ENCODE peak calls at places on chromosomes 5 and 9, in nine cellular contexts. One of them, this sample, is unnamed.

GRCh38 chr5:56064984-56065383 is 70.2 kb upstream of the IL6ST start:
- DNase-seq in endothelial cell: no peak
- DNase-seq in LHCN-M2: peak
- DNase-seq in activated T-helper 1 cell treated with Interleukin-2 at 50 U/mL for 16 hours: no peak
- DNase-seq in posterior cingulate gyrus: no peak
- DNase-seq in substantia nigra: no peak
- DNase-seq in NCI-H1092: no peak
- DNase-seq in stimulated activated naive CD8-positive, alpha-beta T cell treated with anti-CD3 and anti-CD28 coated beads, Interleukin-15, amount 100 ng/mL, for 72 hours: no peak
- DNase-seq in GM04504: no peak
- DNase-seq in this sample: no peak

GRCh38 chr5:96297290-96297689 is 135.8 kb downstream of the PCSK1 start:
- DNase-seq in substantia nigra: peak
- DNase-seq in LHCN-M2: peak
- DNase-seq in posterior cingulate gyrus: peak
- DNase-seq in activated T-helper 1 cell treated with Interleukin-2 at 50 U/mL for 16 hours: no peak
- DNase-seq in endothelial cell: no peak
- DNase-seq in GM04504: peak
- DNase-seq in stimulated activated naive CD8-positive, alpha-beta T cell treated with anti-CD3 and anti-CD28 coated beads, Interleukin-15, amount 100 ng/mL, for 72 hours: no peak
- DNase-seq in NCI-H1092: no peak
- DNase-seq in this sample: peak

GRCh38 chr9:120389867-120390266 is 190.1 kb downstream of the CDK5RAP2 start:
- DNase-seq in posterior cingulate gyrus: no peak
- DNase-seq in endothelial cell: no peak
- DNase-seq in NCI-H1092: no peak
- DNase-seq in GM04504: no peak
- DNase-seq in activated T-helper 1 cell treated with Interleukin-2 at 50 U/mL for 16 hours: no peak
- DNase-seq in LHCN-M2: no peak
- DNase-seq in substantia nigra: no peak
- DNase-seq in stimulated activated naive CD8-positive, alpha-beta T cell treated with anti-CD3 and anti-CD28 coated beads, Interleukin-15, amount 100 ng/mL, for 72 hours: no peak
- DNase-seq in this sample: no peak

GRCh38 chr9:128753627-128754026 is 18.1 kb downstream of the ZER1 start:
- DNase-seq in stimulated activated naive CD8-positive, alpha-beta T cell treated with anti-CD3 and anti-CD28 coated beads, Interleukin-15, amount 100 ng/mL, for 72 hours: no peak
- DNase-seq in LHCN-M2: no peak
- DNase-seq in activated T-helper 1 cell treated with Interleukin-2 at 50 U/mL for 16 hours: no peak
- DNase-seq in GM04504: no peak
- DNase-seq in NCI-H1092: no peak
- DNase-seq in endothelial cell: no peak
- DNase-seq in posterior cingulate gyrus: no peak
- DNase-seq in substantia nigra: no peak
- DNase-seq in this sample: no peak

GRCh38 chr5:33231935-33232334 is 208.8 kb upstream of the TARS1 start:
- DNase-seq in posterior cingulate gyrus: no peak
- DNase-seq in substantia nigra: no peak
- DNase-seq in GM04504: no peak
- DNase-seq in activated T-helper 1 cell treated with Interleukin-2 at 50 U/mL for 16 hours: no peak
- DNase-seq in endothelial cell: no peak
- DNase-seq in stimulated activated naive CD8-positive, alpha-beta T cell treated with anti-CD3 and anti-CD28 coated beads, Interleukin-15, amount 100 ng/mL, for 72 hours: no peak
- DNase-seq in LHCN-M2: peak
- DNase-seq in NCI-H1092: no peak
- DNase-seq in this sample: no peak

GRCh38 chr9:95264954-95265615 is 52.4 kb downstream of the FANCC start:
- DNase-seq in NCI-H1092: no peak
- DNase-seq in activated T-helper 1 cell treated with Interleukin-2 at 50 U/mL for 16 hours: no peak
- DNase-seq in substantia nigra: no peak
- DNase-seq in posterior cingulate gyrus: no peak
- DNase-seq in GM04504: no peak
- DNase-seq in stimulated activated naive CD8-positive, alpha-beta T cell treated with anti-CD3 and anti-CD28 coated beads, Interleukin-15, amount 100 ng/mL, for 72 hours: no peak
- DNase-seq in endothelial cell: no peak
- DNase-seq in LHCN-M2: peak
- DNase-seq in this sample: no peak

GRCh38 chr5:80961376-80962281 is 1.5 kb downstream of the RASGRF2 start:
- DNase-seq in endothelial cell: peak
- DNase-seq in NCI-H1092: no peak
- DNase-seq in posterior cingulate gyrus: no peak
- DNase-seq in activated T-helper 1 cell treated with Interleukin-2 at 50 U/mL for 16 hours: peak
- DNase-seq in substantia nigra: no peak
- DNase-seq in GM04504: no peak
- DNase-seq in stimulated activated naive CD8-positive, alpha-beta T cell treated with anti-CD3 and anti-CD28 coated beads, Interleukin-15, amount 100 ng/mL, for 72 hours: peak
- DNase-seq in LHCN-M2: no peak
- DNase-seq in this sample: peak

GRCh38 chr9:108869092-108869725 is 7.1 kb downstream of the ACTL7A start:
- DNase-seq in GM04504: no peak
- DNase-seq in NCI-H1092: no peak
- DNase-seq in stimulated activated naive CD8-positive, alpha-beta T cell treated with anti-CD3 and anti-CD28 coated beads, Interleukin-15, amount 100 ng/mL, for 72 hours: no peak
- DNase-seq in endothelial cell: no peak
- DNase-seq in LHCN-M2: peak
- DNase-seq in posterior cingulate gyrus: no peak
- DNase-seq in activated T-helper 1 cell treated with Interleukin-2 at 50 U/mL for 16 hours: no peak
- DNase-seq in substantia nigra: no peak
- DNase-seq in this sample: peak

GRCh38 chr9:35960029-35960655 is 2.2 kb upstream of the OR2S2 start:
- DNase-seq in posterior cingulate gyrus: no peak
- DNase-seq in activated T-helper 1 cell treated with Interleukin-2 at 50 U/mL for 16 hours: no peak
- DNase-seq in GM04504: no peak
- DNase-seq in stimulated activated naive CD8-positive, alpha-beta T cell treated with anti-CD3 and anti-CD28 coated beads, Interleukin-15, amount 100 ng/mL, for 72 hours: no peak
- DNase-seq in NCI-H1092: no peak
- DNase-seq in LHCN-M2: peak
- DNase-seq in substantia nigra: no peak
- DNase-seq in endothelial cell: no peak
- DNase-seq in this sample: no peak

GRCh38 chr5:112018846-112019245 is 261.9 kb upstream of the NREP start:
- DNase-seq in substantia nigra: no peak
- DNase-seq in activated T-helper 1 cell treated with Interleukin-2 at 50 U/mL for 16 hours: no peak
- DNase-seq in endothelial cell: no peak
- DNase-seq in posterior cingulate gyrus: no peak
- DNase-seq in NCI-H1092: no peak
- DNase-seq in stimulated activated naive CD8-positive, alpha-beta T cell treated with anti-CD3 and anti-CD28 coated beads, Interleukin-15, amount 100 ng/mL, for 72 hours: no peak
- DNase-seq in LHCN-M2: no peak
- DNase-seq in GM04504: no peak
- DNase-seq in this sample: no peak

GRCh38 chr9:73180373-73180772 is 28.7 kb downstream of the ANXA1 start:
- DNase-seq in stimulated activated naive CD8-positive, alpha-beta T cell treated with anti-CD3 and anti-CD28 coated beads, Interleukin-15, amount 100 ng/mL, for 72 hours: no peak
- DNase-seq in endothelial cell: no peak
- DNase-seq in posterior cingulate gyrus: no peak
- DNase-seq in GM04504: peak
- DNase-seq in LHCN-M2: peak
- DNase-seq in NCI-H1092: no peak
- DNase-seq in substantia nigra: no peak
- DNase-seq in activated T-helper 1 cell treated with Interleukin-2 at 50 U/mL for 16 hours: no peak
- DNase-seq in this sample: no peak

GRCh38 chr5:126508251-126508961 is 85.2 kb downstream of the GRAMD2B start:
- DNase-seq in activated T-helper 1 cell treated with Interleukin-2 at 50 U/mL for 16 hours: no peak
- DNase-seq in LHCN-M2: no peak
- DNase-seq in GM04504: no peak
- DNase-seq in posterior cingulate gyrus: no peak
- DNase-seq in substantia nigra: no peak
- DNase-seq in endothelial cell: no peak
- DNase-seq in NCI-H1092: no peak
- DNase-seq in stimulated activated naive CD8-positive, alpha-beta T cell treated with anti-CD3 and anti-CD28 coated beads, Interleukin-15, amount 100 ng/mL, for 72 hours: peak
- DNase-seq in this sample: no peak

GRCh38 chr5:156543348-156543747 is 216.4 kb downstream of the SGCD start:
- DNase-seq in activated T-helper 1 cell treated with Interleukin-2 at 50 U/mL for 16 hours: no peak
- DNase-seq in LHCN-M2: no peak
- DNase-seq in endothelial cell: no peak
- DNase-seq in stimulated activated naive CD8-positive, alpha-beta T cell treated with anti-CD3 and anti-CD28 coated beads, Interleukin-15, amount 100 ng/mL, for 72 hours: no peak
- DNase-seq in posterior cingulate gyrus: no peak
- DNase-seq in substantia nigra: no peak
- DNase-seq in NCI-H1092: no peak
- DNase-seq in GM04504: no peak
- DNase-seq in this sample: no peak

GRCh38 chr5:142915840-142916424 is 145.8 kb downstream of the ARHGAP26 start:
- DNase-seq in activated T-helper 1 cell treated with Interleukin-2 at 50 U/mL for 16 hours: no peak
- DNase-seq in GM04504: no peak
- DNase-seq in endothelial cell: peak
- DNase-seq in posterior cingulate gyrus: no peak
- DNase-seq in substantia nigra: peak
- DNase-seq in NCI-H1092: no peak
- DNase-seq in LHCN-M2: peak
- DNase-seq in stimulated activated naive CD8-positive, alpha-beta T cell treated with anti-CD3 and anti-CD28 coated beads, Interleukin-15, amount 100 ng/mL, for 72 hours: no peak
- DNase-seq in this sample: peak

GRCh38 chr5:53164478-53165165 is 55.1 kb upstream of the MOCS2 start:
- DNase-seq in stimulated activated naive CD8-positive, alpha-beta T cell treated with anti-CD3 and anti-CD28 coated beads, Interleukin-15, amount 100 ng/mL, for 72 hours: no peak
- DNase-seq in NCI-H1092: no peak
- DNase-seq in endothelial cell: no peak
- DNase-seq in GM04504: no peak
- DNase-seq in activated T-helper 1 cell treated with Interleukin-2 at 50 U/mL for 16 hours: no peak
- DNase-seq in substantia nigra: no peak
- DNase-seq in posterior cingulate gyrus: no peak
- DNase-seq in LHCN-M2: no peak
- DNase-seq in this sample: no peak

GRCh38 chr5:77751328-77752023 is 24.7 kb downstream of the TBCA start:
- DNase-seq in stimulated activated naive CD8-positive, alpha-beta T cell treated with anti-CD3 and anti-CD28 coated beads, Interleukin-15, amount 100 ng/mL, for 72 hours: no peak
- DNase-seq in activated T-helper 1 cell treated with Interleukin-2 at 50 U/mL for 16 hours: no peak
- DNase-seq in posterior cingulate gyrus: peak
- DNase-seq in GM04504: no peak
- DNase-seq in LHCN-M2: no peak
- DNase-seq in NCI-H1092: no peak
- DNase-seq in substantia nigra: no peak
- DNase-seq in endothelial cell: no peak
- DNase-seq in this sample: peak

GRCh38 chr9:100914266-100914665 is 114.3 kb upstream of the PLPPR1 start:
- DNase-seq in endothelial cell: no peak
- DNase-seq in NCI-H1092: no peak
- DNase-seq in activated T-helper 1 cell treated with Interleukin-2 at 50 U/mL for 16 hours: no peak
- DNase-seq in LHCN-M2: no peak
- DNase-seq in posterior cingulate gyrus: no peak
- DNase-seq in stimulated activated naive CD8-positive, alpha-beta T cell treated with anti-CD3 and anti-CD28 coated beads, Interleukin-15, amount 100 ng/mL, for 72 hours: no peak
- DNase-seq in GM04504: no peak
- DNase-seq in substantia nigra: no peak
- DNase-seq in this sample: peak

GRCh38 chr5:114449836-114450515 is 88.1 kb downstream of the KCNN2 start:
- DNase-seq in stimulated activated naive CD8-positive, alpha-beta T cell treated with anti-CD3 and anti-CD28 coated beads, Interleukin-15, amount 100 ng/mL, for 72 hours: peak
- DNase-seq in posterior cingulate gyrus: peak
- DNase-seq in endothelial cell: peak
- DNase-seq in NCI-H1092: peak
- DNase-seq in GM04504: peak
- DNase-seq in activated T-helper 1 cell treated with Interleukin-2 at 50 U/mL for 16 hours: no peak
- DNase-seq in substantia nigra: peak
- DNase-seq in LHCN-M2: peak
- DNase-seq in this sample: peak

GRCh38 chr9:92550765-92551164 is 15.0 kb upstream of the ECM2 start:
- DNase-seq in endothelial cell: no peak
- DNase-seq in GM04504: no peak
- DNase-seq in posterior cingulate gyrus: no peak
- DNase-seq in stimulated activated naive CD8-positive, alpha-beta T cell treated with anti-CD3 and anti-CD28 coated beads, Interleukin-15, amount 100 ng/mL, for 72 hours: no peak
- DNase-seq in activated T-helper 1 cell treated with Interleukin-2 at 50 U/mL for 16 hours: no peak
- DNase-seq in NCI-H1092: no peak
- DNase-seq in LHCN-M2: no peak
- DNase-seq in substantia nigra: no peak
- DNase-seq in this sample: no peak

GRCh38 chr9:18463991-18464390 is 10.0 kb upstream of the ADAMTSL1 start:
- DNase-seq in activated T-helper 1 cell treated with Interleukin-2 at 50 U/mL for 16 hours: no peak
- DNase-seq in NCI-H1092: no peak
- DNase-seq in LHCN-M2: no peak
- DNase-seq in endothelial cell: no peak
- DNase-seq in stimulated activated naive CD8-positive, alpha-beta T cell treated with anti-CD3 and anti-CD28 coated beads, Interleukin-15, amount 100 ng/mL, for 72 hours: no peak
- DNase-seq in substantia nigra: no peak
- DNase-seq in GM04504: no peak
- DNase-seq in posterior cingulate gyrus: no peak
- DNase-seq in this sample: no peak

GRCh38 chr5:5622806-5623205 is 200.3 kb downstream of the ICE1 start:
- DNase-seq in LHCN-M2: no peak
- DNase-seq in GM04504: no peak
- DNase-seq in activated T-helper 1 cell treated with Interleukin-2 at 50 U/mL for 16 hours: no peak
- DNase-seq in posterior cingulate gyrus: no peak
- DNase-seq in NCI-H1092: no peak
- DNase-seq in substantia nigra: no peak
- DNase-seq in endothelial cell: no peak
- DNase-seq in stimulated activated naive CD8-positive, alpha-beta T cell treated with anti-CD3 and anti-CD28 coated beads, Interleukin-15, amount 100 ng/mL, for 72 hours: no peak
- DNase-seq in this sample: no peak

GRCh38 chr9:78821126-78821822 is 524.3 kb downstream of the PSAT1 start:
- DNase-seq in GM04504: no peak
- DNase-seq in endothelial cell: peak
- DNase-seq in activated T-helper 1 cell treated with Interleukin-2 at 50 U/mL for 16 hours: no peak
- DNase-seq in NCI-H1092: peak
- DNase-seq in posterior cingulate gyrus: no peak
- DNase-seq in LHCN-M2: peak
- DNase-seq in stimulated activated naive CD8-positive, alpha-beta T cell treated with anti-CD3 and anti-CD28 coated beads, Interleukin-15, amount 100 ng/mL, for 72 hours: peak
- DNase-seq in substantia nigra: no peak
- DNase-seq in this sample: peak

GRCh38 chr9:16245756-16246440 is 624.6 kb downstream of the BNC2 start:
- DNase-seq in substantia nigra: no peak
- DNase-seq in LHCN-M2: peak
- DNase-seq in activated T-helper 1 cell treated with Interleukin-2 at 50 U/mL for 16 hours: no peak
- DNase-seq in stimulated activated naive CD8-positive, alpha-beta T cell treated with anti-CD3 and anti-CD28 coated beads, Interleukin-15, amount 100 ng/mL, for 72 hours: no peak
- DNase-seq in endothelial cell: no peak
- DNase-seq in GM04504: no peak
- DNase-seq in posterior cingulate gyrus: no peak
- DNase-seq in NCI-H1092: no peak
- DNase-seq in this sample: no peak